ENCODE peak calls at places on chromosomes 1 and 21, in five cellular contexts. K is hepatic stellate cell, X is nucleus accumbens, T is NCI-H2081, D is activated T-cell treated with anti-CD3 and anti-CD28 coated beads for 1 hour. U is an unnamed sample.

GRCh38 chr1:74674278-74675048 is 871 bp upstream of the ERICH3 start:
- DNase-seq in K (no peak), X (no peak), T (no peak), D (no peak), U (no peak)

GRCh38 chr1:92817986-92818764 is 13.7 kb upstream of the RPL5 start:
- DNase-seq in K (no peak), X (no peak), T (no peak), D (no peak), U (no peak)

GRCh38 chr1:25933479-25934365 is 27.5 kb upstream of the STMN1 start:
- DNase-seq in K (no peak), X (peak; percentile 2), T (no peak), D (no peak), U (peak; percentile 40)

GRCh38 chr1:1332031-1332755 is 1.1 kb downstream of the TAS1R3 start:
- DNase-seq in K (no peak), X (no peak), T (no peak), D (no peak), U (no peak)

GRCh38 chr1:168252204-168252733 is 26.5 kb downstream of the SFT2D2 start:
- DNase-seq in K (no peak), X (no peak), T (no peak), D (no peak), U (no peak)

GRCh38 chr1:3103977-3104677 is 35.1 kb downstream of the PRDM16 start:
- DNase-seq in K (no peak), X (no peak), T (no peak), D (no peak), U (no peak)

GRCh38 chr1:208233546-208233945 is 10.6 kb downstream of the PLXNA2 start:
- DNase-seq in K (no peak), X (peak; percentile 51), T (peak; percentile 99), D (no peak), U (no peak)

GRCh38 chr21:29805110-29805509 is 134.7 kb downstream of the GRIK1 start:
- DNase-seq in K (no peak), X (no peak), T (no peak), D (no peak), U (no peak)

GRCh38 chr1:224433671-224434446 is 738 bp downstream of the WDR26 start:
- DNase-seq in K (peak; percentile 36), X (peak; percentile 51), T (peak; percentile 45), D (peak; percentile 27), U (no peak)